ENCODE peak calls at places on chromosomes 4 and X, in ten cellular contexts. Z, H, X, L, I, O, E, M, F and N are unnamed samples.

GRCh38 chr4:168167714-168168284 is 75.5 kb downstream of the ANXA10 start:
- DNase-seq in Z (no peak), H (no peak), X (no peak), L (peak), I (no peak), O (no peak), E (no peak), M (no peak), F (no peak), N (peak)

GRCh38 chr4:121952290-121952689 is 430 bp upstream of the TRPC3 start:
- DNase-seq in Z (no peak), H (no peak), X (no peak), L (no peak), I (no peak), O (no peak), E (no peak), M (no peak), F (no peak), N (no peak)

GRCh38 chrX:7047951-7048350 is 99.6 kb upstream of the STS start:
- DNase-seq in Z (no peak), H (no peak), X (no peak), L (no peak), I (no peak), O (no peak), E (no peak), M (no peak), F (no peak), N (peak)

GRCh38 chrX:55107262-55107661 is 18.4 kb downstream of the PAGE2 start:
- DNase-seq in Z (no peak), H (no peak), X (no peak), L (no peak), I (no peak), O (no peak), E (no peak), M (no peak), F (no peak), N (no peak)

GRCh38 chr4:75048208-75048879 is 115.4 kb downstream of the PARM1 start:
- DNase-seq in Z (no peak), H (no peak), X (no peak), L (no peak), I (no peak), O (no peak), E (peak), M (no peak), F (no peak), N (no peak)

GRCh38 chr4:24659241-24659961 is 75.0 kb upstream of the DHX15 start:
- DNase-seq in Z (no peak), H (no peak), X (no peak), L (no peak), I (no peak), O (no peak), E (no peak), M (peak), F (no peak), N (peak)

GRCh38 chr4:76658231-76659102 is 223.4 kb downstream of the SHROOM3 start:
- DNase-seq in Z (no peak), H (peak), X (peak), L (peak), I (no peak), O (peak), E (no peak), M (no peak), F (no peak), N (peak)

GRCh38 chr4:182938213-182938645 is 21.0 kb upstream of the DCTD start:
- DNase-seq in Z (peak), H (no peak), X (peak), L (peak), I (no peak), O (peak), E (peak), M (no peak), F (peak), N (peak)

GRCh38 chr4:156941940-156942548 is 29.6 kb downstream of the PDGFC start:
- DNase-seq in Z (no peak), H (no peak), X (peak), L (peak), I (no peak), O (no peak), E (peak), M (no peak), F (no peak), N (peak)

GRCh38 chr4:184688447-184688846 is 38.9 kb downstream of the PRIMPOL start:
- DNase-seq in Z (no peak), H (peak), X (peak), L (peak), I (no peak), O (peak), E (peak), M (no peak), F (no peak), N (peak)

GRCh38 chr4:103892616-103893015 is 172.8 kb upstream of the TACR3 start:
- DNase-seq in Z (no peak), H (no peak), X (no peak), L (no peak), I (no peak), O (no peak), E (no peak), M (no peak), F (no peak), N (no peak)

GRCh38 chrX:111098874-111099273 is 2.9 kb downstream of the PAK3 start:
- DNase-seq in Z (peak), H (no peak), X (no peak), L (peak), I (no peak), O (peak), E (peak), M (no peak), F (peak), N (peak)

GRCh38 chr4:94961420-94961819 is 203.7 kb downstream of the BMPR1B start:
- DNase-seq in Z (no peak), H (no peak), X (no peak), L (peak), I (no peak), O (no peak), E (no peak), M (no peak), F (no peak), N (peak)

GRCh38 chrX:11273544-11273943 is 19.7 kb upstream of the AMELX start:
- DNase-seq in Z (no peak), H (peak), X (peak), L (peak), I (no peak), O (no peak), E (no peak), M (no peak), F (no peak), N (peak)